ENCODE peak calls at places on chromosomes 13 and 19, in nine cellular contexts. One of them, this sample, is unnamed.

GRCh38 chr19:58355891-58356235 is 2.6 kb upstream of the A1BG start:
- DNase-seq in GM23338: no peak
- DNase-seq in Peyer's patch: no peak
- DNase-seq in neural progenitor cell: no peak
- DNase-seq in HCT116: no peak
- DNase-seq in Caco-2: no peak
- DNase-seq in gastrocnemius medialis: no peak
- DNase-seq in GM20000: no peak
- DNase-seq in left lung: peak
- DNase-seq in this sample: no peak

GRCh38 chr13:30892966-30893365 is 13.1 kb upstream of the MEDAG start:
- DNase-seq in neural progenitor cell: peak
- DNase-seq in gastrocnemius medialis: no peak
- DNase-seq in GM20000: no peak
- DNase-seq in Peyer's patch: no peak
- DNase-seq in HCT116: peak
- DNase-seq in left lung: no peak
- DNase-seq in GM23338: peak
- DNase-seq in Caco-2: peak
- DNase-seq in this sample: peak

GRCh38 chr13:27794921-27795717 is 2.8 kb downstream of the GSX1 start:
- DNase-seq in Peyer's patch: no peak
- DNase-seq in GM23338: peak
- DNase-seq in left lung: no peak
- DNase-seq in neural progenitor cell: peak
- DNase-seq in HCT116: no peak
- DNase-seq in gastrocnemius medialis: no peak
- DNase-seq in Caco-2: no peak
- DNase-seq in GM20000: no peak
- DNase-seq in this sample: no peak

GRCh38 chr19:11710313-11710712 is 28.4 kb downstream of the ZNF823 start:
- DNase-seq in GM20000: no peak
- DNase-seq in HCT116: no peak
- DNase-seq in neural progenitor cell: no peak
- DNase-seq in Caco-2: no peak
- DNase-seq in gastrocnemius medialis: no peak
- DNase-seq in left lung: no peak
- DNase-seq in GM23338: no peak
- DNase-seq in Peyer's patch: no peak
- DNase-seq in this sample: no peak

GRCh38 chr13:110351636-110352420 is 44.7 kb downstream of the COL4A2 start:
- DNase-seq in gastrocnemius medialis: no peak
- DNase-seq in GM20000: no peak
- DNase-seq in Caco-2: no peak
- DNase-seq in GM23338: no peak
- DNase-seq in Peyer's patch: no peak
- DNase-seq in HCT116: no peak
- DNase-seq in neural progenitor cell: no peak
- DNase-seq in left lung: no peak
- DNase-seq in this sample: no peak

GRCh38 chr13:24071423-24072075 is 89.0 kb upstream of the SPATA13 start:
- DNase-seq in neural progenitor cell: no peak
- DNase-seq in Caco-2: no peak
- DNase-seq in HCT116: no peak
- DNase-seq in Peyer's patch: no peak
- DNase-seq in GM20000: no peak
- DNase-seq in gastrocnemius medialis: no peak
- DNase-seq in left lung: no peak
- DNase-seq in GM23338: no peak
- DNase-seq in this sample: no peak

GRCh38 chr19:55467236-55468053 is 2.9 kb upstream of the C19orf85 start:
- DNase-seq in Peyer's patch: peak
- DNase-seq in GM20000: peak
- DNase-seq in GM23338: peak
- DNase-seq in Caco-2: peak
- DNase-seq in HCT116: no peak
- DNase-seq in gastrocnemius medialis: no peak
- DNase-seq in neural progenitor cell: peak
- DNase-seq in left lung: peak
- DNase-seq in this sample: peak

GRCh38 chr19:17909017-17909732 is 23.6 kb upstream of the CCDC124 start:
- DNase-seq in HCT116: no peak
- DNase-seq in GM23338: peak
- DNase-seq in gastrocnemius medialis: no peak
- DNase-seq in left lung: no peak
- DNase-seq in Caco-2: no peak
- DNase-seq in neural progenitor cell: peak
- DNase-seq in Peyer's patch: no peak
- DNase-seq in GM20000: no peak
- DNase-seq in this sample: no peak

GRCh38 chr13:39106216-39106995 is 68.2 kb downstream of the NHLRC3 start:
- DNase-seq in GM23338: no peak
- DNase-seq in neural progenitor cell: no peak
- DNase-seq in GM20000: no peak
- DNase-seq in Caco-2: no peak
- DNase-seq in gastrocnemius medialis: no peak
- DNase-seq in left lung: peak
- DNase-seq in Peyer's patch: no peak
- DNase-seq in HCT116: no peak
- DNase-seq in this sample: no peak

GRCh38 chr13:31385534-31385933 is 185.8 kb downstream of the B3GLCT start:
- DNase-seq in Caco-2: no peak
- DNase-seq in Peyer's patch: no peak
- DNase-seq in left lung: no peak
- DNase-seq in HCT116: no peak
- DNase-seq in GM20000: no peak
- DNase-seq in gastrocnemius medialis: no peak
- DNase-seq in GM23338: no peak
- DNase-seq in neural progenitor cell: no peak
- DNase-seq in this sample: no peak

GRCh38 chr19:6668696-6669095 is 1.3 kb downstream of the TNFSF14 start:
- DNase-seq in GM23338: no peak
- DNase-seq in left lung: no peak
- DNase-seq in HCT116: no peak
- DNase-seq in GM20000: no peak
- DNase-seq in gastrocnemius medialis: no peak
- DNase-seq in Caco-2: no peak
- DNase-seq in Peyer's patch: no peak
- DNase-seq in neural progenitor cell: no peak
- DNase-seq in this sample: peak

GRCh38 chr19:44608391-44608821 is 5.0 kb upstream of the IGSF23 start:
- DNase-seq in left lung: no peak
- DNase-seq in neural progenitor cell: no peak
- DNase-seq in GM23338: no peak
- DNase-seq in Caco-2: no peak
- DNase-seq in HCT116: no peak
- DNase-seq in gastrocnemius medialis: no peak
- DNase-seq in GM20000: no peak
- DNase-seq in Peyer's patch: no peak
- DNase-seq in this sample: no peak

GRCh38 chr13:100363351-100363750 is 225.2 kb downstream of the GGACT start:
- DNase-seq in neural progenitor cell: no peak
- DNase-seq in GM23338: no peak
- DNase-seq in Caco-2: no peak
- DNase-seq in Peyer's patch: no peak
- DNase-seq in HCT116: peak
- DNase-seq in left lung: no peak
- DNase-seq in gastrocnemius medialis: no peak
- DNase-seq in GM20000: no peak
- DNase-seq in this sample: no peak

GRCh38 chr19:30580673-30581072 is 208.5 kb downstream of the ZNF536 start:
- DNase-seq in Caco-2: no peak
- DNase-seq in neural progenitor cell: no peak
- DNase-seq in left lung: no peak
- DNase-seq in HCT116: no peak
- DNase-seq in GM23338: no peak
- DNase-seq in GM20000: no peak
- DNase-seq in Peyer's patch: no peak
- DNase-seq in gastrocnemius medialis: no peak
- DNase-seq in this sample: no peak

GRCh38 chr13:112058519-112058873 is 8.5 kb upstream of the SOX1 start:
- DNase-seq in GM23338: peak
- DNase-seq in Peyer's patch: no peak
- DNase-seq in gastrocnemius medialis: no peak
- DNase-seq in neural progenitor cell: no peak
- DNase-seq in HCT116: no peak
- DNase-seq in left lung: no peak
- DNase-seq in Caco-2: no peak
- DNase-seq in GM20000: no peak
- DNase-seq in this sample: no peak

GRCh38 chr13:60155978-60156377 is 7.8 kb downstream of the DIAPH3 start:
- DNase-seq in left lung: no peak
- DNase-seq in neural progenitor cell: no peak
- DNase-seq in HCT116: no peak
- DNase-seq in Peyer's patch: no peak
- DNase-seq in Caco-2: no peak
- DNase-seq in GM23338: peak
- DNase-seq in GM20000: no peak
- DNase-seq in gastrocnemius medialis: no peak
- DNase-seq in this sample: no peak

GRCh38 chr19:38059897-38060296 is 152.9 kb downstream of the SIPA1L3 start:
- DNase-seq in neural progenitor cell: no peak
- DNase-seq in Peyer's patch: no peak
- DNase-seq in Caco-2: no peak
- DNase-seq in HCT116: no peak
- DNase-seq in gastrocnemius medialis: no peak
- DNase-seq in left lung: peak
- DNase-seq in GM20000: peak
- DNase-seq in GM23338: no peak
- DNase-seq in this sample: peak

GRCh38 chr13:97953376-97953970 is at the start of gene IPO5:
- DNase-seq in Caco-2: no peak
- DNase-seq in gastrocnemius medialis: no peak
- DNase-seq in GM20000: no peak
- DNase-seq in GM23338: no peak
- DNase-seq in HCT116: no peak
- DNase-seq in left lung: no peak
- DNase-seq in Peyer's patch: no peak
- DNase-seq in neural progenitor cell: no peak
- DNase-seq in this sample: no peak

GRCh38 chr19:35022460-35022859 is 7.8 kb upstream of the SCN1B start:
- DNase-seq in Caco-2: no peak
- DNase-seq in HCT116: no peak
- DNase-seq in left lung: no peak
- DNase-seq in Peyer's patch: no peak
- DNase-seq in neural progenitor cell: no peak
- DNase-seq in GM20000: no peak
- DNase-seq in GM23338: no peak
- DNase-seq in gastrocnemius medialis: no peak
- DNase-seq in this sample: no peak
- TF ChIP-seq CTCF in Caco-2: no peak
- TF ChIP-seq CTCF in HCT116: no peak
- TF ChIP-seq CTCF in left lung: no peak
- TF ChIP-seq CTCF in Peyer's patch: no peak
- TF ChIP-seq CTCF in neural progenitor cell: no peak
- TF ChIP-seq CTCF in GM20000: no peak
- TF ChIP-seq CTCF in GM23338: no peak
- TF ChIP-seq CTCF in gastrocnemius medialis: no peak
- TF ChIP-seq CTCF in this sample: no peak

DNA sequence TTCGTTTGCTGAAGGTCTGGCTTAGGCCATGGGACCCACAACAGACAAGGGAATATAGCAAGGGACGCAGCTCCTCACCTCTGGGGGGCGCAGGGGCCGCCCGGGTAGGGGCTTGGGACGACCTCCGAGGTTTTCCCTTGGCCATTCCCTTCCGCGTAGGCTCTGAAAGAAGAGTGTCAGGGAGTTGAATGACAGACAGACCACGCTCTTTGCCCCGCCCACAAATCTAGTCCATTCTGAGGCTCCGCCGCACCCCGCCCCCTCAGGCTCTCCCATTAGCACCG is 11.4 kb upstream of the ZNF414 start:
- DNase-seq in Peyer's patch: no peak
- DNase-seq in HCT116: no peak
- DNase-seq in GM23338: no peak
- DNase-seq in left lung: no peak
- DNase-seq in neural progenitor cell: no peak
- DNase-seq in gastrocnemius medialis: no peak
- DNase-seq in Caco-2: no peak
- DNase-seq in GM20000: no peak
- DNase-seq in this sample: no peak
- TF ChIP-seq CTCF in Peyer's patch: no peak
- TF ChIP-seq CTCF in HCT116: peak
- TF ChIP-seq CTCF in GM23338: peak
- TF ChIP-seq CTCF in left lung: no peak
- TF ChIP-seq CTCF in neural progenitor cell: peak
- TF ChIP-seq CTCF in gastrocnemius medialis: no peak
- TF ChIP-seq CTCF in Caco-2: peak
- TF ChIP-seq CTCF in GM20000: no peak
- TF ChIP-seq CTCF in this sample: no peak

DNA sequence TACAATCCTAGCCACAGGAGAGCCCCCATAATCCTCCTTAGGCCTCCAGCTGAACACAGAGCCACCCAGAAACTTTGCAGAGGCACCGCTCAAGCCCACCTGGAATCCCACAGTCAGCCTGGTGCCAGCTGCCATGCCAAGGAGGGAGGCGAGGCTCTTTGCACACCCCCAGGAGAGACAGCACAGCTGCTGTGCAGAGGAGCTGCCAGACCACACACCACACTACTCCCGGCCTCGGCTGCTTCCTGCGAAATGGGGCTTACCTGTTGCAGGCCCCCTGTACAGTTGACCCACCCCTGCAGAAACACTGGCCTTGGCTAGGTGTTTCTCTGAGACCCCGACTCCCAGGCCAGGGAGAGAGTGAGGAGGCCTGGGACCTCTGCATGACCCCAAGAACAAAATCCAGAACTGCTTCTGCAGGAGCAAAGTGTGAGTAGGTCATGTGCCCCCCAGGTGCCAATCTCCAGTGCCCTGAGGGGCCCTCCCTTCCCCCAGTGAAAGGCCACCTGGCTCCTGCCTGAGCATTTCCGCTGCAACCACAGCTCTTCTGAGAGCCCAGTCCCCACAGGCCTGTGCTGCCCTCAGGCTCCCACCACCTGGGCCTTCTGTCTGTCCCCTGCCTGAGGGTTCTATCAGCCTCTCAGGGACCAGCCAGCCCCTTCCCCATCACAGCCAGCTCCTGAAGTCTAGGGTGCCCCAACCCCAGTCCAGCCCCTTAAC is 580.4 kb downstream of the UQCRFS1 start:
- DNase-seq in Caco-2: no peak
- DNase-seq in GM20000: no peak
- DNase-seq in left lung: peak
- DNase-seq in gastrocnemius medialis: no peak
- DNase-seq in neural progenitor cell: no peak
- DNase-seq in GM23338: no peak
- DNase-seq in HCT116: no peak
- DNase-seq in Peyer's patch: no peak
- DNase-seq in this sample: peak
- TF ChIP-seq CTCF in Caco-2: no peak
- TF ChIP-seq CTCF in GM20000: no peak
- TF ChIP-seq CTCF in left lung: no peak
- TF ChIP-seq CTCF in gastrocnemius medialis: no peak
- TF ChIP-seq CTCF in neural progenitor cell: no peak
- TF ChIP-seq CTCF in GM23338: no peak
- TF ChIP-seq CTCF in HCT116: no peak
- TF ChIP-seq CTCF in Peyer's patch: no peak
- TF ChIP-seq CTCF in this sample: no peak

DNA sequence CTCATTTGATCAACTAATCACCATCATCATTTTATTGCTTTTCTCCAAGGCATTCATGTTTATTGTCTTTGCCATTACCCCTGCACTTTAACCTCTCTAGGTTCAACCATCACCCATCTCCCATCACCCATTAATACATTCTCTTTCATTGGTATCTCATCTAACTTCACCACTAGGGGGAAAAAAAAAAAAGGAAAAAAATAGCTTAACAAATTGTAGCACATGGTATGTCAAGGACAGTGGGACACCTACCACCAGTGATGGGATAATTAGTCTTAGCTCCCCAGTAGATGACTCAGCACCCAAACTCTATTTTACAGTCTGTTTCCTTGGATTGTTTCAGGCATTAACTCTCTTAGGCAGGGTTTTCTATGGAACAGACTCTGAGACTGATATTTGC is 1770.2 kb upstream of the MIR17HG start:
- DNase-seq in GM23338: peak
- DNase-seq in GM20000: no peak
- DNase-seq in HCT116: no peak
- DNase-seq in gastrocnemius medialis: no peak
- DNase-seq in neural progenitor cell: no peak
- DNase-seq in Caco-2: no peak
- DNase-seq in Peyer's patch: no peak
- DNase-seq in left lung: no peak
- DNase-seq in this sample: no peak
- TF ChIP-seq CTCF in GM23338: peak
- TF ChIP-seq CTCF in GM20000: no peak
- TF ChIP-seq CTCF in HCT116: no peak
- TF ChIP-seq CTCF in gastrocnemius medialis: no peak
- TF ChIP-seq CTCF in neural progenitor cell: peak
- TF ChIP-seq CTCF in Caco-2: no peak
- TF ChIP-seq CTCF in Peyer's patch: no peak
- TF ChIP-seq CTCF in left lung: no peak
- TF ChIP-seq CTCF in this sample: no peak

This sample was measured in activated CD8-positive, alpha-beta T cell treated with anti-CD3 and anti-CD28 coated beads for 36 hours.